ENCODE peak calls at places on chromosome 14, in eight cellular contexts. Z is fibroblast of lung, V is body of pancreas, H is brain microvascular endothelial cell, N is foreskin keratinocyte, W is MM.1S, C is spleen, T is pancreas. P is an unnamed sample.
A peak's percentile ranks its signal among the peaks of the same experiment; 100 is the strongest.

GRCh38 chr14:59343585-59343984 is 121.6 kb downstream of the GPR135 start:
- DNase-seq in Z (no peak), V (peak; percentile 37), H (no peak), N (no peak), W (no peak), C (no peak), T (no peak), P (no peak)

GRCh38 chr14:50829472-50830043 is 1.4 kb downstream of the NIN start:
- DNase-seq in Z (no peak), V (no peak), H (no peak), N (no peak), W (no peak), C (no peak), T (no peak), P (no peak)

GRCh38 chr14:70641548-70642312 is at the start of gene TTC9:
- DNase-seq in Z (no peak), V (peak; percentile 49), H (no peak), N (no peak), W (no peak), C (peak; percentile 89), T (peak; percentile 57), P (peak; percentile 39)

GRCh38 chr14:79708991-79709390 is 502.3 kb downstream of the DIO2 start:
- DNase-seq in Z (peak; percentile 52), V (no peak), H (peak; percentile 18), N (peak; percentile 79), W (no peak), C (no peak), T (no peak), P (no peak)

GRCh38 chr14:100658514-100658886 is 68.2 kb upstream of the DLK1 start:
- DNase-seq in Z (no peak), V (peak; percentile 44), H (no peak), N (no peak), W (no peak), C (no peak), T (peak; percentile 65), P (no peak)

GRCh38 chr14:101586531-101587402 is 25.5 kb downstream of the DIO3 start:
- DNase-seq in Z (no peak), V (no peak), H (no peak), N (no peak), W (no peak), C (peak; percentile 68), T (peak; percentile 27), P (no peak)

GRCh38 chr14:101495827-101496778 is 65.2 kb upstream of the DIO3 start:
- DNase-seq in Z (no peak), V (peak; percentile 71), H (no peak), N (no peak), W (no peak), C (peak; percentile 53), T (peak; percentile 60), P (no peak)

GRCh38 chr14:52961060-52961639 is 10.3 kb upstream of the FERMT2 start:
- DNase-seq in Z (peak; percentile 55), V (peak; percentile 68), H (peak; percentile 65), N (peak; percentile 47), W (peak; percentile 48), C (no peak), T (no peak), P (peak; percentile 30)

GRCh38 chr14:52327374-52328226 is 13.5 kb downstream of the PTGER2 start:
- DNase-seq in Z (no peak), V (no peak), H (no peak), N (no peak), W (no peak), C (no peak), T (no peak), P (no peak)

GRCh38 chr14:50288146-50288545 is 23.9 kb downstream of the L2HGDH start:
- DNase-seq in Z (no peak), V (no peak), H (no peak), N (no peak), W (no peak), C (no peak), T (no peak), P (no peak)

GRCh38 chr14:34711169-34711568 is 3.2 kb downstream of the CFL2 start:
- DNase-seq in Z (peak; percentile 94), V (no peak), H (peak; percentile 89), N (peak; percentile 80), W (peak; percentile 74), C (no peak), T (no peak), P (peak; percentile 83)

GRCh38 chr14:66311058-66311457 is 175.1 kb upstream of the CCDC196 start:
- DNase-seq in Z (no peak), V (no peak), H (no peak), N (no peak), W (no peak), C (no peak), T (no peak), P (no peak)

GRCh38 chr14:22131749-22132476 is 457.1 kb downstream of the DAD1 start:
- DNase-seq in Z (no peak), V (no peak), H (peak; percentile 3), N (no peak), W (peak; percentile 35), C (no peak), T (no peak), P (peak; percentile 39)

GRCh38 chr14:69398818-69399210 is 322 bp downstream of the SLC39A9 start:
- DNase-seq in Z (no peak), V (no peak), H (no peak), N (no peak), W (no peak), C (no peak), T (no peak), P (no peak)

GRCh38 chr14:92456215-92457017 is 57.2 kb upstream of the RIN3 start:
- DNase-seq in Z (peak; percentile 54), V (no peak), H (peak; percentile 59), N (peak; percentile 14), W (peak; percentile 41), C (peak; percentile 91), T (no peak), P (peak; percentile 57)

GRCh38 chr14:83463500-83464098 is 1929.9 kb upstream of the SEL1L start:
- DNase-seq in Z (peak; percentile 3), V (peak; percentile 62), H (peak; percentile 76), N (peak; percentile 58), W (peak; percentile 14), C (no peak), T (no peak), P (peak; percentile 63)

GRCh38 chr14:83470959-83471358 is 1937.3 kb upstream of the SEL1L start:
- DNase-seq in Z (no peak), V (no peak), H (no peak), N (no peak), W (no peak), C (no peak), T (no peak), P (no peak)

GRCh38 chr14:83470466-83470865 is 1936.8 kb upstream of the SEL1L start:
- DNase-seq in Z (no peak), V (no peak), H (no peak), N (no peak), W (no peak), C (no peak), T (no peak), P (no peak)

GRCh38 chr14:83462759-83463158 is 1929.1 kb upstream of the SEL1L start:
- DNase-seq in Z (no peak), V (no peak), H (no peak), N (no peak), W (no peak), C (no peak), T (no peak), P (no peak)

DNA sequence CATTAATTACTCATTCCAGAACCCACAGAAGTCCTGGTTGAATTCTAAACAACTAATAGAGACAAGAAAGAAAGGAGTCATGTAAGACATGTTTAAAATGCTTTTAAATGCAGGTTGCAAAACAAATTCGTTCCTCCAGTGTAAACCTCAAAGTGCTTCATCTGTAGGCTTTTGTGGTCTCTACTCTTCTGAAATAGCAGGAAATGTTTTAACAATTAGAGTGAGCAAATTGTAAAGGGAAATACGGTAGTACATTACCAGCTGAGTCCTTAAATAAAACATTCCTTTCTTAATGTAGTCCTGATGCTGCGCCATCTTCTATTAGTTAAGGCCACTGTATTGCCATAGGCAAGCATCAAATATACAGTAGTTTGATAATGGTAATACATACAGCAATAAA is 1934.2 kb upstream of the SEL1L start:
- DNase-seq in Z (peak; percentile 8), V (no peak), H (no peak), N (peak; percentile 30), W (no peak), C (no peak), T (no peak), P (no peak)
- TF ChIP-seq CTCF in Z (no peak), V (no peak), H (no peak), N (no peak), W (no peak), C (no peak), T (no peak), P (no peak)

GRCh38 chr14:61128382-61129167 is 147.5 kb downstream of the SLC38A6 start:
- DNase-seq in Z (no peak), V (no peak), H (no peak), N (no peak), W (no peak), C (no peak), T (no peak), P (peak; percentile 33)
- H3K27ac ChIP-seq in Z (no peak overlapping the region), V (no peak overlapping the region), H (no peak overlapping the region), N (no peak overlapping the region), W (no peak overlapping the region), C (no peak overlapping the region), T (no peak overlapping the region), P (no peak overlapping the region)

GRCh38 chr14:93905623-93906022 is 21.5 kb upstream of the FAM181A start:
- DNase-seq in Z (no peak), V (no peak), H (no peak), N (no peak), W (no peak), C (no peak), T (no peak), P (no peak)

GRCh38 chr14:93901813-93902212 is 25.3 kb upstream of the FAM181A start:
- DNase-seq in Z (no peak), V (no peak), H (no peak), N (no peak), W (no peak), C (no peak), T (no peak), P (no peak)

GRCh38 chr14:93906341-93907329 is 20.5 kb upstream of the FAM181A start:
- DNase-seq in Z (peak; percentile 13), V (peak; percentile 71), H (peak; percentile 25), N (peak; percentile 36), W (peak; percentile 59), C (peak; percentile 76), T (no peak), P (peak; percentile 72)

GRCh38 chr14:93902619-93903307 is 24.4 kb upstream of the FAM181A start:
- DNase-seq in Z (no peak), V (no peak), H (no peak), N (no peak), W (no peak), C (no peak), T (no peak), P (no peak)

GRCh38 chr14:93903342-93904184 is 23.6 kb upstream of the FAM181A start:
- DNase-seq in Z (no peak), V (no peak), H (no peak), N (no peak), W (no peak), C (no peak), T (no peak), P (no peak)
- TF ChIP-seq CTCF in Z (no peak), V (no peak), H (peak; percentile 53), N (peak; percentile 31), W (peak; percentile 13), C (no peak), T (no peak), P (peak; percentile 40)

DNA sequence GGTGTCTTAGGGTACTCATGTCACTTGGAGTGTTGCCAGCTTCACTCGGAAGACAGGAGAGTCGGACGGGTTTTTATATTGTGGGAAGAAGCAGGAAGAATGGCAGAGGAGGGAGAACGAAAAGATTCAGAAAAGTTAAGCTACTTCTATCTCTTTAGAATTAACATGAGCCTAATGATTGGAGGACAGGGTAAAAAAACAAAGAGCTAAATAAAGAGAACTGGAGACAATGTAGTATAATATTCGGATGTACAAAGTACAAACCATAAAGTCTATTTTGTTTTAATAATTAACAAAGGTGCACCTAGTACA is 43.9 kb downstream of the EFCAB11 start:
- DNase-seq in Z (no peak), V (no peak), H (no peak), N (no peak), W (no peak), C (no peak), T (no peak), P (no peak)
- H3K27ac ChIP-seq in Z (no peak overlapping the region), V (no peak overlapping the region), H (no peak overlapping the region), N (no peak overlapping the region), W (no peak overlapping the region), C (no peak overlapping the region), T (no peak overlapping the region), P (no peak overlapping the region)